ENCODE peak calls at places on chromosomes 7 and 10, in ten cellular contexts. W is GM18507, M is MCF 10A, K is NAMALWA, B is dorsolateral prefrontal cortex, O is neural crest cell, T is T-cell, I is GOT3, Q is HEK293T, L is astrocyte of the spinal cord. Z is an unnamed sample.

GRCh38 chr7:38825721-38826440 is 83.1 kb downstream of the VPS41 start:
- DNase-seq in B (no peak), Q (no peak), W (no peak), O (no peak), M (no peak), T (no peak), I (no peak), L (no peak), K (peak), Z (peak)

GRCh38 chr10:17062009-17062408 is 67.6 kb downstream of the CUBN start:
- DNase-seq in I (no peak), L (peak), M (peak), O (no peak), B (no peak), W (no peak), K (no peak), T (no peak), Q (no peak), Z (no peak)

GRCh38 chr7:128833148-128833938 is 3.1 kb downstream of the FLNC start:
- DNase-seq in I (peak), B (no peak), L (peak), T (no peak), M (no peak), K (no peak), Q (no peak), W (no peak), O (no peak), Z (no peak)

GRCh38 chr7:2051708-2052656 is 180.8 kb downstream of the MAD1L1 start:
- DNase-seq in B (no peak), W (no peak), O (no peak), T (no peak), M (no peak), I (no peak), L (no peak), Q (no peak), K (no peak), Z (no peak)

GRCh38 chr10:114179148-114179547 is at the start of gene TDRD1:
- DNase-seq in W (no peak), I (no peak), T (no peak), B (no peak), K (no peak), M (no peak), Q (no peak), L (no peak), O (no peak), Z (no peak)

GRCh38 chr7:134470864-134471263 is 12.0 kb upstream of the AKR1B1 start:
- DNase-seq in K (no peak), B (no peak), W (no peak), O (no peak), M (peak), L (peak), Q (no peak), T (no peak), I (no peak), Z (no peak)

GRCh38 chr7:42234736-42235135 is 2.3 kb downstream of the GLI3 start:
- DNase-seq in L (no peak), W (no peak), Q (no peak), B (no peak), I (no peak), M (no peak), K (no peak), T (no peak), O (no peak), Z (no peak)

GRCh38 chr7:130822642-130823041 is 88.6 kb upstream of the KLF14 start:
- DNase-seq in L (no peak), M (no peak), T (no peak), Q (no peak), B (no peak), W (no peak), I (no peak), K (peak), O (no peak), Z (no peak)

GRCh38 chr7:51123322-51124021 is 193.1 kb downstream of the COBL start:
- DNase-seq in K (no peak), M (peak), O (no peak), Q (no peak), T (no peak), I (peak), B (no peak), W (no peak), L (peak), Z (no peak)

GRCh38 chr7:46559194-46559576 is 638.1 kb upstream of the IGFBP3 start:
- DNase-seq in Q (no peak), B (no peak), I (no peak), O (no peak), T (no peak), M (peak), K (no peak), L (peak), W (no peak), Z (no peak)

GRCh38 chr10:84352251-84352842 is 24.0 kb downstream of the CCSER2 start:
- DNase-seq in I (no peak), K (peak), W (no peak), M (peak), B (peak), O (peak), T (peak), Q (peak), L (peak), Z (peak)

GRCh38 chr10:2980116-2980515 is 87.2 kb upstream of the PFKP start:
- DNase-seq in L (peak), I (no peak), Q (no peak), O (no peak), K (no peak), W (no peak), B (no peak), M (no peak), T (no peak), Z (no peak)